ENCODE peak calls at places on chromosome 20, in five cellular contexts. G is body of pancreas, V is HFF-Myc, X is GM20000, H is BJ. J is an unnamed sample.

GRCh38 chr20:820328-820953 is 13.1 kb upstream of the FAM110A start:
- DNase-seq in V (no peak), H (no peak), G (no peak), X (no peak), J (no peak)

GRCh38 chr20:37343212-37343993 is 2.5 kb upstream of the SRC start:
- DNase-seq in X (no peak), G (no peak), H (no peak), V (no peak), J (no peak)

GRCh38 chr20:39271205-39271604 is 309.1 kb downstream of the DHX35 start:
- DNase-seq in H (no peak), G (peak; percentile 14), X (no peak), V (no peak), J (no peak)

GRCh38 chr20:51703446-51704287 is 64.5 kb downstream of the ATP9A start:
- DNase-seq in X (no peak), G (no peak), H (no peak), V (no peak), J (no peak)

GRCh38 chr20:1822564-1823420 is 72.4 kb upstream of the SIRPA start:
- DNase-seq in H (no peak), X (no peak), G (no peak), V (no peak), J (no peak)

GRCh38 chr20:31998246-31998645 is 12.0 kb upstream of the CCM2L start:
- DNase-seq in G (no peak), V (no peak), X (no peak), H (no peak), J (no peak)

GRCh38 chr20:6765469-6766058 is 1.9 kb upstream of the BMP2 start:
- DNase-seq in V (no peak), X (peak; percentile 51), H (peak; percentile 27), G (peak; percentile 23), J (no peak)

GRCh38 chr20:363319-364078 is 16.6 kb downstream of the NRSN2 start:
- DNase-seq in V (no peak), G (no peak), X (no peak), H (no peak), J (no peak)

GRCh38 chr20:62296724-62297448 is 5.9 kb upstream of the ADRM1 start:
- DNase-seq in X (no peak), G (peak; percentile 96), H (no peak), V (no peak), J (no peak)

GRCh38 chr20:25389381-25389857 is 1.2 kb downstream of the ABHD12 start:
- DNase-seq in H (no peak), G (peak; percentile 10), X (no peak), V (no peak), J (no peak)

GRCh38 chr20:48965189-48965910 is 43.8 kb downstream of the ARFGEF2 start:
- DNase-seq in X (no peak), G (no peak), V (no peak), H (peak; percentile 39), J (no peak)

GRCh38 chr20:34096699-34097420 is 15.2 kb downstream of the EIF2S2 start:
- DNase-seq in G (no peak), X (no peak), H (no peak), V (no peak), J (no peak)

GRCh38 chr20:2210646-2211556 is 84.9 kb upstream of the TGM3 start:
- DNase-seq in V (no peak), G (peak; percentile 71), H (peak; percentile 9), X (no peak), J (no peak)

GRCh38 chr20:1975251-1975650 is 18.6 kb downstream of the PDYN start:
- DNase-seq in V (no peak), X (no peak), H (no peak), G (no peak), J (no peak)

GRCh38 chr20:51678041-51678697 is 90.0 kb downstream of the ATP9A start:
- DNase-seq in G (peak; percentile 32), V (no peak), X (no peak), H (no peak), J (peak; percentile 47)

GRCh38 chr20:63735859-63736718 is at the start of gene LIME1:
- DNase-seq in X (peak; percentile 76), G (no peak), H (no peak), V (no peak), J (no peak)

GRCh38 chr20:44733341-44734069 is 12.2 kb upstream of the KCNK15 start:
- DNase-seq in G (peak; percentile 65), H (no peak), X (peak; percentile 80), V (no peak), J (peak; percentile 66)

GRCh38 chr20:54488442-54488841 is 13.0 kb downstream of the DOK5 start:
- DNase-seq in H (no peak), G (no peak), V (no peak), X (no peak), J (no peak)

GRCh38 chr20:25273046-25273445 is 25.2 kb downstream of the PYGB start:
- DNase-seq in V (no peak), X (no peak), G (peak; percentile 1), H (no peak), J (no peak)

GRCh38 chr20:19427480-19427879 is 215.0 kb downstream of the SLC24A3 start:
- DNase-seq in V (no peak), H (no peak), X (no peak), G (peak; percentile 7), J (no peak)

GRCh38 chr20:49724637-49725606 is 11.2 kb upstream of the B4GALT5 start:
- DNase-seq in V (no peak), H (no peak), G (peak; percentile 69), X (no peak), J (peak; percentile 16)

GRCh38 chr20:10658051-10658823 is 15.6 kb downstream of the JAG1 start:
- DNase-seq in X (no peak), V (no peak), H (no peak), G (peak; percentile 80), J (no peak)

GRCh38 chr20:44911264-44911921 is 1.5 kb downstream of the PABPC1L start:
- DNase-seq in X (peak; percentile 83), G (peak; percentile 78), V (no peak), H (no peak), J (peak; percentile 81)

GRCh38 chr20:1393507-1393882 is 641 bp upstream of the FKBP1A start:
- DNase-seq in G (no peak), X (no peak), V (no peak), H (no peak), J (no peak)

GRCh38 chr20:31721408-31722332 is 998 bp downstream of the BCL2L1 start:
- DNase-seq in H (no peak), V (no peak), G (no peak), X (no peak), J (no peak)

GRCh38 chr20:42895062-42895461 is 294.6 kb downstream of the PTPRT start:
- DNase-seq in G (no peak), H (no peak), V (no peak), X (no peak), J (no peak)
- TF ChIP-seq CTCF in G (no peak), H (no peak), V (no peak), X (no peak), J (no peak)

GRCh38 chr20:4613718-4614620 is 107.7 kb upstream of the PRND start:
- DNase-seq in H (no peak), G (peak; percentile 58), X (peak; percentile 52), V (no peak), J (peak; percentile 23)
- TF ChIP-seq CTCF in H (peak; percentile 52), G (no peak), X (peak; percentile 24), V (peak; percentile 55), J (no peak)

GRCh38 chr20:35621560-35621946 is 5.9 kb downstream of the SPAG4 start:
- DNase-seq in X (no peak), G (no peak), V (no peak), H (no peak), J (no peak)
- TF ChIP-seq CTCF in X (no peak), G (no peak), V (no peak), H (no peak), J (peak; percentile 15)

GRCh38 chr20:13458860-13459451 is 179.8 kb downstream of the TASP1 start:
- DNase-seq in X (peak; percentile 41), V (no peak), H (no peak), G (peak; percentile 16), J (no peak)
- TF ChIP-seq CTCF in X (peak; percentile 57), V (peak; percentile 81), H (peak; percentile 74), G (peak; percentile 56), J (peak; percentile 51)